ENCODE peak calls at places on chromosomes 5 and 9, in nine cellular contexts. K is NCI-H82; T is ureter; O is IMR-90; C is fibroblast of the aortic adventitia; B is PC-9; Y is lower leg skin; N is central memory CD8-positive, alpha-beta T cell; Z is CD4-positive, alpha-beta memory T cell. S is an unnamed sample.

GRCh38 chr9:131999692-132000551 is 79.7 kb downstream of the MED27 start:
- DNase-seq in T (no peak), Y (no peak), N (no peak), C (peak), B (no peak), O (peak), K (no peak), Z (no peak), S (no peak)

GRCh38 chr5:14240366-14240765 is 97.2 kb downstream of the TRIO start:
- DNase-seq in B (no peak), Z (no peak), Y (no peak), O (peak), C (peak), T (no peak), N (no peak), K (peak), S (no peak)

GRCh38 chr9:128494108-128494742 is 10.3 kb upstream of the GLE1 start:
- DNase-seq in O (no peak), N (no peak), B (no peak), T (peak), Z (no peak), Y (peak), C (no peak), K (peak), S (no peak)

GRCh38 chr5:76838481-76839261 is 11.1 kb upstream of the S100Z start:
- DNase-seq in C (peak), N (no peak), Z (no peak), B (peak), O (peak), Y (no peak), K (no peak), T (no peak), S (no peak)

GRCh38 chr9:133359420-133360175 is 3.2 kb downstream of the SURF2 start:
- DNase-seq in K (peak), Z (no peak), Y (no peak), O (no peak), T (no peak), N (no peak), B (no peak), C (no peak), S (no peak)

GRCh38 chr5:169778622-169779596 is 141.8 kb downstream of the DOCK2 start:
- DNase-seq in Z (no peak), C (no peak), T (no peak), K (no peak), B (no peak), O (no peak), N (no peak), Y (no peak), S (no peak)

GRCh38 chr9:128191406-128192046 is at the start of gene CIZ1:
- DNase-seq in K (peak), C (peak), Z (peak), N (peak), O (peak), Y (no peak), B (peak), T (peak), S (peak)

GRCh38 chr5:60672693-60673264 is 27.2 kb downstream of the DEPDC1B start:
- DNase-seq in C (no peak), Y (no peak), B (no peak), N (no peak), T (no peak), K (no peak), Z (no peak), O (no peak), S (no peak)

GRCh38 chr9:108257387-108257786 is 598.4 kb downstream of the ACTL7B start:
- DNase-seq in Z (no peak), B (no peak), N (no peak), T (no peak), C (no peak), O (no peak), K (no peak), Y (no peak), S (no peak)

GRCh38 chr5:116442095-116442534 is 132.5 kb downstream of the SEMA6A start:
- DNase-seq in Z (no peak), K (peak), B (peak), O (peak), N (no peak), Y (no peak), T (no peak), C (peak), S (no peak)

GRCh38 chr9:68706579-68707201 is 1.6 kb downstream of the PIP5K1B start:
- DNase-seq in Z (no peak), Y (no peak), C (no peak), K (no peak), N (no peak), T (no peak), B (no peak), O (no peak), S (no peak)

GRCh38 chr9:133476941-133477340 is 2.0 kb downstream of the SLC2A6 start:
- DNase-seq in B (no peak), K (no peak), Y (no peak), O (no peak), C (no peak), N (no peak), Z (no peak), T (no peak), S (no peak)

GRCh38 chr9:100277166-100277979 is 75.4 kb downstream of the TEX10 start:
- DNase-seq in N (no peak), C (peak), Z (no peak), B (no peak), O (peak), Y (no peak), T (no peak), K (no peak), S (no peak)

GRCh38 chr5:3836528-3836927 is 240.9 kb downstream of the IRX1 start:
- DNase-seq in T (no peak), C (no peak), Y (no peak), K (no peak), O (no peak), Z (no peak), N (no peak), B (no peak), S (no peak)

GRCh38 chr9:84140535-84141101 is 160.0 kb downstream of the RMI1 start:
- DNase-seq in N (no peak), B (no peak), T (no peak), Z (peak), O (peak), K (no peak), C (peak), Y (no peak), S (no peak)

GRCh38 chr9:36897019-36897418 is 137.0 kb downstream of the PAX5 start:
- DNase-seq in T (no peak), O (no peak), B (no peak), N (no peak), Y (no peak), K (no peak), C (no peak), Z (no peak), S (no peak)

GRCh38 chr5:38722918-38723317 is 122.9 kb upstream of the OSMR start:
- DNase-seq in B (no peak), Y (no peak), Z (no peak), C (peak), K (no peak), T (no peak), O (no peak), N (no peak), S (no peak)

GRCh38 chr5:170216262-170216864 is 16.4 kb upstream of the C5orf58 start:
- DNase-seq in Z (no peak), N (no peak), K (peak), O (peak), Y (no peak), T (no peak), B (peak), C (peak), S (no peak)

GRCh38 chr9:137477778-137478612 is 18.9 kb upstream of the NSMF start:
- DNase-seq in N (no peak), C (no peak), O (no peak), B (no peak), K (no peak), Y (no peak), T (no peak), Z (no peak), S (no peak)

GRCh38 chr5:13252701-13253100 is 691.8 kb downstream of the DNAH5 start:
- DNase-seq in C (peak), K (no peak), O (no peak), Y (no peak), T (no peak), N (no peak), Z (no peak), B (no peak), S (no peak)

GRCh38 chr5:90166816-90167215 is 242.7 kb downstream of the CETN3 start:
- DNase-seq in T (no peak), N (no peak), B (no peak), Y (no peak), O (no peak), C (no peak), K (no peak), Z (no peak), S (no peak)

GRCh38 chr5:120576588-120576987 is 112.5 kb downstream of the PRR16 start:
- DNase-seq in K (no peak), O (no peak), T (no peak), Y (no peak), Z (no peak), N (no peak), C (no peak), B (no peak), S (no peak)

GRCh38 chr5:149860801-149861322 is 83.7 kb downstream of the PDE6A start:
- DNase-seq in K (no peak), Y (no peak), Z (peak), B (no peak), O (no peak), T (no peak), N (no peak), C (no peak), S (no peak)

GRCh38 chr9:111038336-111039202 is at the start of gene LPAR1:
- DNase-seq in Z (no peak), B (peak), Y (peak), T (peak), N (no peak), C (peak), K (peak), O (peak), S (no peak)

GRCh38 chr5:173302546-173303155 is 25.6 kb downstream of the STC2 start:
- DNase-seq in N (no peak), T (no peak), O (peak), Y (no peak), K (no peak), Z (no peak), C (peak), B (peak), S (no peak)

GRCh38 chr9:125296843-125297372 is 35.3 kb downstream of the GAPVD1 start:
- DNase-seq in C (no peak), B (peak), N (no peak), Z (no peak), K (no peak), O (no peak), Y (no peak), T (no peak), S (no peak)

S was measured in central memory CD4-positive, alpha-beta T cell.